ENCODE peak calls at places on chromosomes 5 and 9, in seven cellular contexts. L, S, B, F, Z, H and X are unnamed samples.

GRCh38 chr5:31579558-31579957 is 47.5 kb downstream of the C5orf22 start:
- DNase-seq in F (no peak), Z (no peak), S (no peak), B (no peak), H (no peak), L (no peak), X (no peak)

GRCh38 chr5:59709833-59710232 is 183.7 kb downstream of the PDE4D start:
- DNase-seq in S (peak; percentile 39), H (no peak), F (no peak), B (no peak), L (no peak), Z (no peak), X (peak; percentile 21)

GRCh38 chr5:172597755-172598155 is 43.3 kb upstream of the NEURL1B start:
- DNase-seq in B (no peak), F (no peak), S (no peak), Z (no peak), L (no peak), H (no peak), X (peak; percentile 42)

GRCh38 chr5:120457839-120458507 is 6.1 kb upstream of the PRR16 start:
- DNase-seq in F (no peak), H (peak; percentile 50), L (peak; percentile 85), S (peak; percentile 62), B (no peak), Z (peak; percentile 72), X (peak; percentile 81)

GRCh38 chr5:14728109-14728938 is 63.8 kb downstream of the OTULIN start:
- DNase-seq in H (no peak), S (no peak), F (no peak), Z (peak; percentile 93), B (no peak), L (no peak), X (peak; percentile 61)

GRCh38 chr9:122396622-122397148 is 25.9 kb downstream of the PTGS1 start:
- DNase-seq in F (no peak), S (no peak), H (no peak), Z (no peak), L (no peak), B (no peak), X (no peak)

GRCh38 chr5:443239-444151 is 519 bp downstream of the EXOC3 start:
- DNase-seq in B (no peak), H (no peak), L (no peak), F (peak; percentile 49), Z (no peak), S (no peak), X (peak; percentile 25)

GRCh38 chr9:79193001-79193400 is 378.8 kb upstream of the TLE4 start:
- DNase-seq in B (no peak), L (no peak), Z (no peak), F (no peak), S (no peak), H (no peak), X (no peak)

GRCh38 chr9:33446507-33447403 is 638 bp downstream of the AQP3 start:
- DNase-seq in Z (no peak), H (no peak), S (peak; percentile 34), B (peak; percentile 74), L (peak; percentile 79), F (peak; percentile 64), X (peak; percentile 56)

GRCh38 chr9:124242331-124243194 is 15.2 kb upstream of the NEK6 start:
- DNase-seq in L (no peak), B (no peak), F (no peak), Z (peak; percentile 79), S (no peak), H (no peak), X (peak; percentile 54)

GRCh38 chr9:133525677-133526076 is 918 bp upstream of the MYMK start:
- DNase-seq in H (no peak), L (no peak), F (no peak), Z (no peak), S (peak; percentile 65), B (no peak), X (no peak)

GRCh38 chr9:133526721-133527321 is 2.1 kb upstream of the MYMK start:
- DNase-seq in L (no peak), Z (peak; percentile 49), S (no peak), H (no peak), F (no peak), B (no peak), X (no peak)

GRCh38 chr9:133528887-133529262 is 4.1 kb upstream of the MYMK start:
- DNase-seq in F (no peak), Z (no peak), S (no peak), L (no peak), B (no peak), H (no peak), X (no peak)

GRCh38 chr9:133528001-133528886 is 3.5 kb upstream of the MYMK start:
- DNase-seq in Z (peak; percentile 78), S (no peak), F (no peak), L (no peak), B (no peak), H (no peak), X (no peak)

GRCh38 chr9:133527444-133527920 is 2.7 kb upstream of the MYMK start:
- DNase-seq in B (no peak), H (no peak), S (no peak), L (no peak), F (no peak), Z (peak; percentile 35), X (no peak)
- TF ChIP-seq POLR2AphosphoS5 in B (no peak), H (no peak), S (no peak), L (no peak), F (no peak), Z (no peak), X (no peak)

DNA sequence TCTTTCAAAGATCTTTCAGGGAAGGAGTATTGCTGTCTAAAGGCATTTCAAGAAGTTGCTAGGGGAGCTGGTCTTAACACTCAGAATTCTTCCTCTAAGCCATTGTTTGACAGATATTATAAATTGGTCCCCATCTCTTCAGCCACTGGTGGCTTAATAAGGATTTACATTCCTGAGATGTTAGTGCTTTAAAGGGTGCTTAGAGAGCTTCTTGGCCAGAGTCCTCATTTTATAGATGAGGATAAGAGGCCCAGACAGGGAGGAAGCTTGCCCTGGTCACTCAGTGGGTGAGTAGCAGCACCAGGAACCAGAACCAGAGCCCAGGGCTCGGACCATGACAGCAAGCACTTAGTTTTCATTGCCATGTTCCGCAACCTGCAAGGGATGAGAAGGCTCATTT is 53.2 kb downstream of the GALNT10 start:
- DNase-seq in B (no peak), S (no peak), Z (no peak), L (no peak), H (no peak), F (no peak), X (no peak)
- TF ChIP-seq POLR2AphosphoS5 in B (no peak), S (no peak), Z (no peak), L (no peak), H (no peak), F (no peak), X (no peak)

GRCh38 chr9:136267261-136268111 is 21.9 kb upstream of the QSOX2 start:
- DNase-seq in H (no peak), B (peak; percentile 99), Z (peak; percentile 85), S (peak; percentile 73), L (no peak), F (peak; percentile 100), X (peak; percentile 85)
- TF ChIP-seq POLR2AphosphoS5 in H (peak; percentile 56), B (peak; percentile 50), Z (peak; percentile 85), S (peak; percentile 33), L (peak; percentile 75), F (peak; percentile 32), X (no peak)

DNA sequence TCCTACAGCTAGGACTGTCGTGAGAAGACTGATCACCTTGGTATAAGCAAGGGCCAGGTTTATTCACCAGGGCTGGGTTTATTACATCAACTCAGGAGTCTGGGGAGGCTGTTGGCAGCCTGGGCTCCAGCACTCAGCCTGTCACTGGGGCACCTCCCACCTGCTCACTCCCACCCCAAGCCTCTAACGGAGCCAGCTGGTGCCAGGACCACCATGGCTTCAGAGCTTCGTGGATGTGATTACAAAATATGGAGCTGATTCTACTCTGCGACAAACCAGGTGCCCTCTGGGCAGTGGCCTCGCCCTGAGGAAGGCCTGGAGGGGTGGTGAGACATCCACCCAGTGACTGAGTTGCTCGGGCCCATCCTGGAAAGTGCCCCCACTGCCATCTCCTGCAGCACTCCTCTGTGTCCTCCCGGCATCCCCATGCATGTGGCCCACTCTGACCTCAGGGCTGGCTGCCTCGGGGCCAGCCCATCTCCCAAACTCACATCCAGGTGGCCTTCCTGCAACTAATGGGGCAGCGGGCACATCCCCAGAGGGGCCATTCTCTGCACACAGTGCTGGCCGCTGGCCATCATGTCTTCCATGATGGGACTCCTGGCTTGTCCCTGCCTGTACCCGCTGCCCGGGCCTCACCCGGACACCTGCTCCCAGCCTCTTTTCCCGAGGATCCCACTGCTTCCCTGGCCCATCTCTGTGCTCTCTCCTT is 49.6 kb downstream of the SECISBP2 start:
- DNase-seq in F (no peak), L (no peak), Z (no peak), S (no peak), B (no peak), H (no peak), X (no peak)
- TF ChIP-seq POLR2AphosphoS5 in F (no peak), L (no peak), Z (no peak), S (no peak), B (no peak), H (no peak), X (no peak)

DNA sequence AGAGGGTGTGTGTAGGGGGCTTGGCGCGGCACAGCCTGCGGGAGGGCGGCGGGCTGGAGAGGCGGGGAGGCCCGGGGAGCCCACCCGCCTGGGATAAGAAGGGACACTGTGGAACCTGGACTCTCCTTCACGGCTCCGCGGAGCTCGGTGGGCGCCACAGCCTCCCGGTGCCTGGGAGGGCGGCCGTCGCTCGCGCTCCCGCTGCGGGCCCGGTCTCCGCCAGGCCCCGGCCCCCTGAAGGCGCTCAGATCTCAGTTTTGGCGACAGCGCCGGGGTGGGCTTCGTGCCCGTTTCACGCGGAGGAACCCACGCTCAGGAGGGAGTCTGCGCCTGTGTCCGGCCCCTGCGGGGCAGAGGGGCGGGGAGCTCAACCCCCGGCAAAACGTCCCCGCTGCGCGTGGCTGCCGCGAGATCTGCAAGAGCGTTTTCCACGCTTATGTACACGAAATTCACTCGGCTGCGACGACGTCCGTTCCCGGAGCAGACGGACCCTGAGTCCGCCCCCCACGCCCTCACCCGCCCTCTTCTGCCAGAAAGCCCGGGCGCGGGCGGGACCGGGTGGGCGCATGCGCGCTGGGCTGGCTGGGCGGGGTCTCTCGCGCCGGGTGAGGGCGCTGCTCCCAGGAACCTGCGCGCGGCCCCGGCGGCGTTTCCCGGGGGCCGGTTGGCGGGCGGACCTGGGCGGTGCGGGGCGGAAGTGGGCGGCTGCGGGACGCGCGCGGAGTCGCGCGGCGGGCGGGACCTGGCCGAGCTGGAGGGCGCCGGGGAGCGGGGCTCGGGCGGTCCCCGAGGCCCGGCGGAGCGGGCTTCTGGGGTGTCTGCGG is at the start of gene NELFB:
- DNase-seq in Z (peak; percentile 88), S (peak; percentile 88), L (peak; percentile 46), F (peak; percentile 100), H (no peak), B (peak; percentile 100), X (peak; percentile 97)
- TF ChIP-seq POLR2AphosphoS5 in Z (peak; percentile 95), S (peak; percentile 79), L (no peak), F (no peak), H (no peak), B (peak; percentile 33), X (peak; percentile 86)

GRCh38 chr5:67238191-67238590 is 41.6 kb upstream of the CD180 start:
- DNase-seq in L (no peak), B (no peak), F (no peak), S (no peak), Z (no peak), H (no peak), X (no peak)
- TF ChIP-seq POLR2AphosphoS5 in L (no peak), B (no peak), F (no peak), S (peak; percentile 43), Z (no peak), H (no peak), X (peak; percentile 50)